ENCODE peak calls at places on chromosomes 6 and 20, in seven cellular contexts. Q is HCT116, L is GM12878, W is HepG2, C is K562, X is T47D, D is H1. R is an unnamed sample.

GRCh38 chr20:53179749-53180148 is 207.6 kb downstream of the TSHZ2 start:
- DNase-seq in W (no peak), L (no peak), D (no peak), X (no peak), Q (no peak), C (no peak), R (no peak)

GRCh38 chr20:62458256-62459251 is 17.2 kb downstream of the GATA5 start:
- DNase-seq in W (no peak), Q (no peak), C (peak; percentile 66), X (no peak), D (no peak), L (no peak), R (no peak)

GRCh38 chr6:42569102-42570028 is 5.5 kb downstream of the UBR2 start:
- DNase-seq in C (peak; percentile 63), Q (no peak), W (no peak), X (no peak), L (no peak), D (no peak), R (no peak)

GRCh38 chr6:160679402-160679769 is 15.3 kb upstream of the LPA start:
- DNase-seq in X (no peak), C (peak; percentile 31), L (no peak), Q (no peak), W (no peak), D (peak; percentile 79), R (peak; percentile 42)

GRCh38 chr6:63066053-63066704 is 145.1 kb upstream of the FKBP1C start:
- DNase-seq in L (no peak), C (no peak), Q (peak; percentile 2), W (peak; percentile 35), D (no peak), X (no peak), R (no peak)

GRCh38 chr6:84568971-84569370 is 195.4 kb downstream of the TBX18 start:
- DNase-seq in Q (peak; percentile 10), L (no peak), W (no peak), X (no peak), D (no peak), C (peak; percentile 9), R (no peak)

GRCh38 chr6:125584468-125584939 is 164.9 kb upstream of the HEY2 start:
- DNase-seq in Q (no peak), D (peak; percentile 64), W (no peak), L (no peak), X (peak; percentile 5), C (no peak), R (no peak)

GRCh38 chr20:20663841-20664240 is 48.6 kb downstream of the RALGAPA2 start:
- DNase-seq in X (no peak), Q (no peak), W (no peak), C (no peak), L (no peak), D (no peak), R (no peak)

GRCh38 chr6:40347571-40348011 is 239.6 kb downstream of the LRFN2 start:
- DNase-seq in Q (no peak), W (no peak), X (no peak), D (peak; percentile 55), L (no peak), C (no peak), R (peak; percentile 24)

GRCh38 chr6:5950448-5950847 is 56.3 kb downstream of the NRN1 start:
- DNase-seq in Q (no peak), L (no peak), C (peak; percentile 47), X (no peak), W (no peak), D (peak; percentile 73), R (peak; percentile 34)

GRCh38 chr6:105893741-105894140 is 192.4 kb upstream of the PRDM1 start:
- DNase-seq in X (no peak), W (no peak), Q (no peak), C (no peak), L (no peak), D (no peak), R (no peak)

DNA sequence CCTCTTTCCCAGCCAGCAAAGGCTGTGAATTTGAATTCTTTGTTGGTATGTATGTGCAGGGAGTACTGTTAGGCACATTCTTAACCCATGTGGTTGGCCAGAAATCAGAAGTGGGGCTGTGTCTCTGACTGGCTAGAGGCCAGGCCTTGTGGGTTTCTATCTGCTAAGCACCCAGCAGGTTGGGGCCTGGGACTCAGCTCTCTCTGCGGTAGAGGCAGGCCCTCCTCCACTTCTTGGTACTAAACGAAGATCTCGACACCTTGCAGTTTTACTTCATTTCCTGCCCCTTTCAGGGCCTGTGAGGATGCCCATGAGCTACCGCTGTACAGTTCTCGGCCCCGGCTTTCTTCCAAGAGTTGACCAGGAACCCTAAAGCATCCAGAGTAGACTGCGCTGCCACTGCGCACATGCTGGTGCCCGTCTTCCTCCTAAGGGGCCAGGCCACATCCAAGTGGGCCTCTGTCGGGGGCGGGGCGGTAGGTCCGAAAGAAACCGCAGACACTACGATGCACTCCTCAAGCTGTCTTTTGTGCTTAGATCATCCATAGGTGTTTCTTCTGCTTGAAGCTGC is 51.1 kb downstream of the TCP11 start:
- DNase-seq in X (no peak), W (no peak), L (no peak), D (peak; percentile 42), Q (no peak), C (no peak), R (peak; percentile 13)
- TF ChIP-seq JUND in X (no peak), W (no peak), L (no peak), D (no peak), Q (no peak), C (no peak), R (no peak)

DNA sequence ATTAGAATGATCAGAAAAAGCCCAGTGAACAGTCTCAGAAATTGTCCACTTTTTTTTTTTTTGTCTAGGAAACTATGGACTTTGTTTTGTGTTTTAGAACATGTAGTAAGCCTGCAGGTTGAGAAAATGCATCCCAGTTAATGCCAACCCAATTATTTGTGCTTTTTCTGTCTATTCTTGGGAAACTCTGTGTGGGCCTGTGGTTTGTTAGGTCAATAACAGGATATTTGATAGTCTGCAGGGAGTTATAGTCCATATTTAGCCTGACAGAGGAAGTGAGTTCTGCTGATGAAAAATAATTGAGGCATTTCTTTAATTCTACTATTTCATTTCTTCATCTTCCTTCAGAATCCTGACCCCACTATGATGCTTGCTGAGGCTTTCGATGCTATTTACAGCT is 154.0 kb upstream of the LAMP5 start:
- DNase-seq in C (no peak), Q (no peak), W (no peak), X (no peak), L (no peak), D (no peak), R (no peak)
- TF ChIP-seq JUND in C (no peak), Q (no peak), W (no peak), X (no peak), L (no peak), D (no peak), R (no peak)

DNA sequence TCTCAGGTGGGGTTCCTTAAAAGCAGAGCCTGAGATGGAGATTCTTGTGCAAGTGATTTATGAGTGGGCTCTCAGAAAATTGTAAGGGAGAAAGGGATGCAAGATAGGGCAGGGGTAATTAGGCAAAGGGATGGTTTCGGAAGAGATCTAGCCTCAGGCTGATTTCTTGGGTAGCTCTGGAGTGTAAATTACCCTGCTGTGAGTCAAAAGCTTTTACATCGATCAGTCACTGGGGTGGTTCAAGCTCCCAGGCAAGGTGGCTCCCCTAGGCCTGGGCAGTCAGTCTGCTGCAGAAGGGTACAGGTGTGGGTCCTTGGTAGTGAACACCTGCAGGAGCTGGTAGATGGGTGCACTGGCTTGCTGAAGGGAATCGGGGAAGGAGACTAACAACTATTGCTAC is 11.1 kb upstream of the PM20D2 start:
- DNase-seq in Q (no peak), C (no peak), X (no peak), D (no peak), W (no peak), L (no peak), R (no peak)
- TF ChIP-seq JUND in Q (no peak), C (no peak), X (no peak), D (no peak), W (no peak), L (no peak), R (no peak)

GRCh38 chr6:2658788-2659187 is 91.9 kb downstream of the MYLK4 start:
- DNase-seq in C (no peak), W (peak; percentile 68), Q (peak; percentile 10), L (peak; percentile 40), X (no peak), D (no peak), R (no peak)
- TF ChIP-seq JUND in C (no peak), W (no peak), Q (peak; percentile 46), L (no peak), X (no peak), D (no peak), R (no peak)

GRCh38 chr6:124028117-124028516 is 224.5 kb downstream of the NKAIN2 start:
- DNase-seq in C (no peak), Q (no peak), W (no peak), L (no peak), D (no peak), X (no peak), R (no peak)
- TF ChIP-seq JUND in C (no peak), Q (no peak), W (no peak), L (no peak), D (no peak), X (no peak), R (no peak)

GRCh38 chr6:118469468-118469867 is 78.6 kb upstream of the PLN start:
- DNase-seq in W (peak; percentile 44), C (no peak), L (no peak), D (no peak), Q (no peak), X (no peak), R (no peak)

GRCh38 chr6:118464620-118465019 is 83.5 kb upstream of the PLN start:
- DNase-seq in Q (no peak), D (no peak), L (no peak), X (no peak), C (no peak), W (no peak), R (no peak)

GRCh38 chr6:118468682-118469465 is 79.2 kb upstream of the PLN start:
- DNase-seq in Q (no peak), D (no peak), C (no peak), X (no peak), W (peak; percentile 90), L (no peak), R (no peak)

DNA sequence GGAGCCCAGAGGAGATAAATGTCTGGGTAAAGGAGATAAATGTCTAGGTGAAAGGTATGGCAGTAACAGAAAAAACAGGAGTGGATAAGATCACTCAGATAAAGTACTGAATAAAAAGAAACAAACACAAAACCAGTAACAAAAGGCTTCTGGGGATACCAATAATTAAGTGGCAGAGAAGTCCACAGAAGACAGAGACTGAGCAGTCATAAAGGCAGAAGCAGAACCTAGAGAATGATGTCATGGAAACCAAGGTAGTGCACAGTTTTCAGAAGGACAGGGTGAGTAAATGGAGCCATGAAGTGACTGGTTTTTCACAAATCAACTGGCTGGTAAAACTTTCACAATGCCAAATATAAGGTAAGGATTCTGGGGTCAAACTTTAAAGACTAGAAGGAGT is 80.9 kb upstream of the PLN start:
- DNase-seq in C (no peak), D (no peak), W (no peak), X (no peak), Q (no peak), L (no peak), R (no peak)
- TF ChIP-seq JUND in C (no peak), D (no peak), W (no peak), X (no peak), Q (no peak), L (no peak), R (no peak)

GRCh38 chr6:169073311-169073710 is 180.3 kb downstream of the THBS2 start:
- DNase-seq in C (no peak), D (no peak), X (no peak), W (no peak), Q (no peak), L (no peak), R (no peak)
- TF ChIP-seq JUND in C (no peak), D (no peak), X (no peak), W (no peak), Q (no peak), L (no peak), R (no peak)

R was measured in SK-N-SH.